ENCODE peak calls at places on chromosome 1, in six cellular contexts. G is HCT116, K is SK-N-SH, S is GM23248, Q is PC-3, D is neural progenitor cell. U is an unnamed sample.

GRCh38 chr1:22121421-22121911 is 21.4 kb downstream of the WNT4 start:
- DNase-seq in S (no peak), G (no peak), Q (no peak), K (peak; percentile 81), D (peak; percentile 34), U (no peak)

GRCh38 chr1:212606042-212606733 is 2.4 kb upstream of the ATF3 start:
- DNase-seq in S (peak; percentile 24), K (no peak), G (no peak), Q (no peak), D (peak; percentile 57), U (no peak)

GRCh38 chr1:186236921-186237320 is 138.1 kb downstream of the TPR start:
- DNase-seq in S (peak; percentile 93), G (peak; percentile 62), Q (peak; percentile 76), D (no peak), K (no peak), U (no peak)

GRCh38 chr1:32716312-32717126 is 13.9 kb upstream of the SYNC start:
- DNase-seq in K (peak; percentile 70), Q (peak; percentile 98), D (peak; percentile 86), S (no peak), G (peak; percentile 89), U (peak; percentile 96)

GRCh38 chr1:40508375-40509341 is at the start of gene EXO5:
- DNase-seq in K (peak; percentile 88), Q (peak; percentile 45), D (peak; percentile 57), S (peak; percentile 95), G (no peak), U (peak; percentile 70)

GRCh38 chr1:63350320-63350719 is 17.1 kb upstream of the ALG6 start:
- DNase-seq in S (no peak), D (no peak), G (no peak), Q (no peak), K (no peak), U (no peak)

GRCh38 chr1:32998009-32998555 is 33.5 kb upstream of the RNF19B start:
- DNase-seq in S (peak; percentile 24), Q (no peak), K (no peak), D (no peak), G (no peak), U (no peak)

GRCh38 chr1:30095051-30095450 is 628.3 kb downstream of the MATN1 start:
- DNase-seq in Q (no peak), G (no peak), D (no peak), S (no peak), K (no peak), U (no peak)

GRCh38 chr1:106961671-106962070 is 94.8 kb upstream of the PRMT6 start:
- DNase-seq in D (no peak), G (no peak), S (no peak), Q (no peak), K (no peak), U (no peak)

GRCh38 chr1:210883821-210884220 is 250.1 kb downstream of the KCNH1 start:
- DNase-seq in Q (no peak), S (peak; percentile 58), K (no peak), D (no peak), G (no peak), U (no peak)

GRCh38 chr1:156741613-156741983 is 710 bp upstream of the MRPL24 start:
- DNase-seq in G (no peak), K (no peak), Q (no peak), D (no peak), S (no peak), U (peak; percentile 44)
- H3K4me3 ChIP-seq in G (peak overlapping the region; percentile 38), K (no peak overlapping the region), Q (peak overlapping the region; percentile 16), D (peak overlapping the region; percentile 14), S (peak overlapping the region; percentile 42), U (peak overlapping the region; percentile 51)

GRCh38 chr1:53369034-53369750 is 41.3 kb upstream of the LRP8 start:
- DNase-seq in S (no peak), D (peak; percentile 30), K (no peak), Q (no peak), G (no peak), U (no peak)

GRCh38 chr1:53366901-53367502 is 39.1 kb upstream of the LRP8 start:
- DNase-seq in K (no peak), Q (no peak), S (no peak), D (no peak), G (no peak), U (no peak)

GRCh38 chr1:53368314-53369033 is 40.6 kb upstream of the LRP8 start:
- DNase-seq in G (no peak), K (peak; percentile 79), S (no peak), Q (no peak), D (no peak), U (no peak)

GRCh38 chr1:53369761-53370160 is 41.9 kb upstream of the LRP8 start:
- DNase-seq in S (no peak), K (no peak), D (no peak), Q (no peak), G (no peak), U (no peak)

GRCh38 chr1:53367503-53368313 is 39.8 kb upstream of the LRP8 start:
- DNase-seq in G (no peak), S (no peak), Q (no peak), K (peak; percentile 58), D (no peak), U (peak; percentile 69)
- TF ChIP-seq EZH2phosphoT487 in G (no peak), S (no peak), Q (no peak), K (no peak), D (no peak), U (no peak)

GRCh38 chr1:178612261-178612660 is 99.4 kb downstream of the TEX35 start:
- DNase-seq in Q (peak; percentile 65), K (no peak), G (no peak), S (peak; percentile 70), D (no peak), U (no peak)
- H3K9ac ChIP-seq in Q (peak overlapping the region; percentile 54), K (peak overlapping the region; percentile 64), G (no peak overlapping the region), S (peak overlapping the region; percentile 49), D (no peak overlapping the region), U (no peak overlapping the region)

GRCh38 chr1:60571811-60572210 is 498.2 kb upstream of the C1orf87 start:
- DNase-seq in K (no peak), D (no peak), Q (peak; percentile 70), G (no peak), S (no peak), U (no peak)

GRCh38 chr1:60572378-60572777 is 498.8 kb upstream of the C1orf87 start:
- DNase-seq in S (no peak), D (no peak), K (no peak), G (no peak), Q (no peak), U (no peak)

GRCh38 chr1:60573121-60573520 is 499.6 kb upstream of the C1orf87 start:
- DNase-seq in K (no peak), Q (peak; percentile 87), D (no peak), G (no peak), S (no peak), U (no peak)

GRCh38 chr1:60575326-60575874 is 501.8 kb upstream of the C1orf87 start:
- DNase-seq in G (no peak), K (no peak), Q (no peak), S (no peak), D (no peak), U (no peak)

GRCh38 chr1:60573726-60574409 is 500.3 kb upstream of the C1orf87 start:
- DNase-seq in G (peak; percentile 27), D (no peak), K (no peak), Q (peak; percentile 88), S (peak; percentile 27), U (no peak)
- H3K4me3 ChIP-seq in G (no peak overlapping the region), D (no peak overlapping the region), K (no peak overlapping the region), Q (peak overlapping the region; percentile 50), S (no peak overlapping the region), U (no peak overlapping the region)

GRCh38 chr1:56196839-56197238 is 382.5 kb downstream of the PLPP3 start:
- DNase-seq in K (no peak), Q (no peak), G (no peak), D (no peak), S (no peak), U (no peak)

GRCh38 chr1:56200921-56201320 is 378.4 kb downstream of the PLPP3 start:
- DNase-seq in K (no peak), S (peak; percentile 66), D (no peak), Q (peak; percentile 6), G (no peak), U (no peak)

GRCh38 chr1:56200446-56200845 is 378.9 kb downstream of the PLPP3 start:
- DNase-seq in S (peak; percentile 67), K (peak; percentile 39), Q (peak; percentile 68), G (no peak), D (no peak), U (no peak)

GRCh38 chr1:56197946-56198345 is 381.4 kb downstream of the PLPP3 start:
- DNase-seq in D (no peak), S (no peak), K (no peak), Q (no peak), G (no peak), U (no peak)

DNA sequence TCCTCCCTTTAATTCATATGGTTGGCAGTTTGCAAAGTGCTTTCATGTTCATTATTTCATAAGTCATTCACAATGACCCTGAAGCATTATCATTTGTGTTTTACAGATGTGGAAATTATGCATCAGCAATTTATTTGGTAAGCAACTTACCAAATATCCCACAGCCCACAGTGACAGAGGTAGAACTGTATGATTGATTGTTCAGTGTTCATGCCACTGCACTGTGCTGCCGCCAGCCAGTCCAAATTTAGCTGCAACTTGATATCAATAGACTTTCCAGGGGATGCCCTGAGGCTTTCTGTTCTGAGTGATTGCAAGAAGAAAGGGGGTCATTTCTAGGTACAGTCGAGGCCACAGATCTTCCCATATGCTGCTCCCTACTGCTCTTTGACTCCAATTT is 380.3 kb downstream of the PLPP3 start:
- DNase-seq in S (no peak), Q (no peak), G (no peak), K (no peak), D (no peak), U (no peak)
- TF ChIP-seq EZH2phosphoT487 in S (no peak), Q (no peak), G (no peak), K (no peak), D (no peak), U (no peak)

GRCh38 chr1:36433102-36433501 is 17.1 kb downstream of the OSCP1 start:
- DNase-seq in D (no peak), S (no peak), Q (no peak), K (no peak), G (no peak), U (no peak)
- H3K9ac ChIP-seq in D (no peak overlapping the region), S (no peak overlapping the region), Q (no peak overlapping the region), K (no peak overlapping the region), G (no peak overlapping the region), U (no peak overlapping the region)

DNA sequence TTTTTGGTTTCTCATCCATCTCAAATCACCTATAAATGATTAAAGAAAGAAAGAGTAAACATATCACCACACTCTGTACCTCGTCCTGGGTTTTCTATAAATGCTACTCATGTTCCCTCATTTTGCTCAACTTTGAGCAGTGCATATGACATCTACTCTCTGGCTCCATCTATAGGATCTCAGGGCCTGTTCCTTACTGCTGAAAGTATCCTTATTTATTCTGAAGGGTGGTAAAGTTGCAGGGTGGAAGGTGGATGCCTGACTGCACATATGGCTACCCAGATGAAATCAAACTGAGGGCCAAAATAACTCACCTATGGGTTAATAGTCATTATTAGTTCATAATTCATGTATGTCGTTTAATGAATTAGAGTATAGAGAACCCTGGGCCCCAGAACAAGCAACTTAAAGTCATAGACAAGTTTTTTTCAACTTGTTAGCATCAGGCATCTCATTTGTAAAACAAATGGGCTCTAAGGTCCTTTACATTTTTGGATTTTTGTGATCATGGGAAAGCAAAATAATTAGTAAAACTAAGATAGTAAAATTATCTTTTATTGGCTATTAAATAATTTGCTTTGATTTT is 46.5 kb downstream of the NCF2 start:
- DNase-seq in Q (peak; percentile 66), K (peak; percentile 48), G (peak; percentile 23), D (peak; percentile 60), S (peak; percentile 84), U (peak; percentile 59)
- H3K4me3 ChIP-seq in Q (no peak overlapping the region), K (no peak overlapping the region), G (no peak overlapping the region), D (no peak overlapping the region), S (no peak overlapping the region), U (no peak overlapping the region)